ENCODE peak calls at places on chromosomes 6 and 20, in eight cellular contexts. C is neuronal stem cell, D is mesenchymal stem cell, K is endothelial cell of umbilical vein, X is K562, U is mammary epithelial cell, T is GM23248, I is H9. V is an unnamed sample.

GRCh38 chr20:32510601-32511357 is 74.4 kb downstream of the NOL4L start:
- DNase-seq in C (no peak), D (no peak), K (no peak), X (peak; percentile 83), U (peak; percentile 55), T (no peak), I (peak; percentile 31), V (no peak)

GRCh38 chr20:8997720-8998119 is 71.2 kb upstream of the PLCB4 start:
- DNase-seq in C (no peak), D (no peak), K (no peak), X (peak; percentile 33), U (no peak), T (no peak), I (no peak), V (no peak)

GRCh38 chr6:90079555-90080490 is 185.6 kb downstream of the GJA10 start:
- DNase-seq in C (no peak), D (no peak), K (no peak), X (no peak), U (no peak), T (no peak), I (no peak), V (no peak)

GRCh38 chr6:20652276-20652675 is 118.0 kb downstream of the CDKAL1 start:
- DNase-seq in C (no peak), D (no peak), K (peak; percentile 19), X (peak; percentile 44), U (no peak), T (no peak), I (no peak), V (no peak)

GRCh38 chr6:134821914-134822862 is 127.7 kb downstream of the ALDH8A1 start:
- DNase-seq in C (no peak), D (peak; percentile 40), K (no peak), X (no peak), U (no peak), T (no peak), I (no peak), V (no peak)

GRCh38 chr6:116564921-116565872 is 6.1 kb upstream of the RWDD1 start:
- DNase-seq in C (no peak), D (no peak), K (peak; percentile 17), X (no peak), U (no peak), T (peak; percentile 46), I (no peak), V (no peak)

GRCh38 chr6:99294786-99295185 is 54.7 kb downstream of the FAXC start:
- DNase-seq in C (no peak), D (no peak), K (no peak), X (no peak), U (no peak), T (no peak), I (no peak), V (no peak)

GRCh38 chr20:57319584-57319983 is 10.0 kb upstream of the SPO11 start:
- DNase-seq in C (no peak), D (no peak), K (no peak), X (no peak), U (no peak), T (no peak), I (no peak), V (no peak)

GRCh38 chr6:100803264-100803663 is 77.9 kb downstream of the ASCC3 start:
- DNase-seq in C (no peak), D (no peak), K (no peak), X (no peak), U (peak; percentile 32), T (no peak), I (no peak), V (no peak)

GRCh38 chr20:5970381-5970780 is 19.9 kb downstream of the MCM8 start:
- DNase-seq in C (no peak), D (no peak), K (no peak), X (no peak), U (no peak), T (no peak), I (no peak), V (no peak)

GRCh38 chr6:52330470-52330869 is 31.5 kb upstream of the PAQR8 start:
- DNase-seq in C (no peak), D (no peak), K (no peak), X (peak; percentile 29), U (no peak), T (no peak), I (no peak), V (no peak)

GRCh38 chr6:19805146-19805515 is 32.0 kb upstream of the ID4 start:
- DNase-seq in C (no peak), D (peak; percentile 70), K (no peak), X (no peak), U (no peak), T (peak; percentile 64), I (no peak), V (no peak)

GRCh38 chr6:28597924-28598323 is 72.2 kb downstream of the GPX5 start:
- DNase-seq in C (no peak), D (peak; percentile 32), K (no peak), X (no peak), U (no peak), T (peak; percentile 17), I (no peak), V (no peak)

GRCh38 chr6:20464041-20464440 is 62.4 kb downstream of the E2F3 start:
- DNase-seq in C (no peak), D (no peak), K (no peak), X (no peak), U (no peak), T (no peak), I (no peak), V (no peak)

GRCh38 chr20:45450097-45450818 is 19.3 kb upstream of the WFDC2 start:
- DNase-seq in C (no peak), D (peak; percentile 33), K (peak; percentile 54), X (peak; percentile 70), U (peak; percentile 27), T (peak; percentile 80), I (peak; percentile 47), V (no peak)

GRCh38 chr6:138183792-138184134 is 22.0 kb downstream of the ARFGEF3 start:
- DNase-seq in C (no peak), D (no peak), K (no peak), X (no peak), U (no peak), T (no peak), I (no peak), V (no peak)
- H2AFZ ChIP-seq in C (no peak overlapping the region), D (no peak overlapping the region), K (no peak overlapping the region), X (no peak overlapping the region), U (no peak overlapping the region), T (no peak overlapping the region), I (no peak overlapping the region), V (no peak overlapping the region)

DNA sequence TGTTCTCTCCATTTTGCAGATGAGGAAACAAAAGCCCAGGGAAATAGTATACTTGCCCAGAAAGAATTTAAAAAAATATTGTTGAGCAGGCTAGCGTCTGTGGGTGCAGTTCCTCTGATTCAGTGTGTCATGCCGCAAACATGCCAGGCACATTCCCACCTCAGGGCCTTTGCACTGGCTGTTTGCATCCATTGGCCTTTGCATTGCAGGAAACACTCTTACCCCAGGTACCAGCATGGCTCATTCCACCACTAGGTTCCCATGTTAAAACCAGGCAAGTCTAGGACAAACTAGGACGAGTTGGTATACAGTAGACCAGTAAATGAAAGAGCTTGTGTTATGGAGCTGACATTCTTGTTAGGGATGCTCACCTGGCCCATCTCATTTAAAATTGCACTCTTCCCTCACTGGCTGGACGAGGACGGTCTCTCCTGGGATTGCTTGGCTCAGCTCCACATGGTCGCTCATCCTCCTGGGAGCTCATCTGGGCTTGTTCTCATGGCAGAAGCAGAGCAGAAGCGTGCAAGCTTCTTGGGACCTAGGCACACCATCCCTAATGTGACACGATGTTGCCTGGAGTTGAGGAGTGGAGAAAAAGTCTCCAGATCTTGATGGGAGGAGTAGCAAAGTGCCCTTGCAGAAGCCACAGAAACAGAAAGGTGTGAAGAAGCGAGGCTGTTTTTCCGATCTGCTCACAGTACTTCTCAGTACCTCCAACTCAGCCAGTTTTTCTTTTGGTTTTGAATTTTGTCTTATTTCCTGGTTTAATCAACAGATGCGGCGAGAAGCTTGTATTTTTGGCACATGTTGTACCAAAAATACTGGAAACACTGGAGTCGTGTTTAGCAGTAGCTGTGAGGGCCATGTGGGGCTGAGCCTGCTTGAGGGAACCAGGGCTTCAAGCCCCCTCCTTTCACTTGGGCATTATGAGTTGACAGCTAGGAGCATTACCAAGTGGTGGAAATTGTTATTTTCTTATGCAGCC is 13.9 kb downstream of the ZNF831 start:
- DNase-seq in C (no peak), D (no peak), K (no peak), X (no peak), U (no peak), T (no peak), I (no peak), V (no peak)
- H2AFZ ChIP-seq in C (no peak overlapping the region), D (no peak overlapping the region), K (no peak overlapping the region), X (no peak overlapping the region), U (no peak overlapping the region), T (no peak overlapping the region), I (no peak overlapping the region), V (no peak overlapping the region)

DNA sequence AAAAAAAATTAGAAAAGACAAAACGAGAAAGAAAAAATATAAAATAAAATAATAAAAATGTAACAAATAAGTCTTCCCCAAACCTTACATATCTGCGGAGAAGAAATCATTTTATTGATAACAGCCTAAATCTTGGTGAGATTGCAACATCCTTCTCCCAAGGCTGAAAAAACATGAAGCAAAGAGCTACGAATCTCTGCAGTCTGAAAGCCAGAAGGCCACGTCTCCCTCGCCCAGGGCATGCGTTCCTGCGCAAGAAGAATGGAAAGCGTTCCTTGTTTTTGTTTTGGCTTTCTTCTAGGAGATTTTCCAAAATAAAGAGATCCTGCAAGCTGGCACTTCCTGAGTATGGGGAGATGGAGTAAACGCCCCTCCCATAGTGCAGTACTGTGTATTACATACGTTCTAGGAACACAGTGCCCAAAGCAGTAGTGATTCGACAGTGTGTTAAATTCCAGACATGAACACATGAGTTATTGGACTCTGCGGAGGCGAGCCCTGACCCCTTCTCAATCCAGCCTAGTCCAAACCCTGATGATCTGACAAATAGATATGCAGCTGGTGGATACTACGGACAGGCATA is 126.7 kb upstream of the RREB1 start:
- DNase-seq in C (no peak), D (no peak), K (no peak), X (no peak), U (no peak), T (no peak), I (no peak), V (no peak)
- H2AFZ ChIP-seq in C (no peak overlapping the region), D (no peak overlapping the region), K (no peak overlapping the region), X (no peak overlapping the region), U (no peak overlapping the region), T (no peak overlapping the region), I (no peak overlapping the region), V (no peak overlapping the region)

GRCh38 chr6:36334343-36334742 is 2.3 kb downstream of the BNIP5 start:
- DNase-seq in C (no peak), D (no peak), K (no peak), X (no peak), U (no peak), T (no peak), I (no peak), V (no peak)
- H2AFZ ChIP-seq in C (no peak overlapping the region), D (no peak overlapping the region), K (no peak overlapping the region), X (no peak overlapping the region), U (no peak overlapping the region), T (no peak overlapping the region), I (no peak overlapping the region), V (no peak overlapping the region)

DNA sequence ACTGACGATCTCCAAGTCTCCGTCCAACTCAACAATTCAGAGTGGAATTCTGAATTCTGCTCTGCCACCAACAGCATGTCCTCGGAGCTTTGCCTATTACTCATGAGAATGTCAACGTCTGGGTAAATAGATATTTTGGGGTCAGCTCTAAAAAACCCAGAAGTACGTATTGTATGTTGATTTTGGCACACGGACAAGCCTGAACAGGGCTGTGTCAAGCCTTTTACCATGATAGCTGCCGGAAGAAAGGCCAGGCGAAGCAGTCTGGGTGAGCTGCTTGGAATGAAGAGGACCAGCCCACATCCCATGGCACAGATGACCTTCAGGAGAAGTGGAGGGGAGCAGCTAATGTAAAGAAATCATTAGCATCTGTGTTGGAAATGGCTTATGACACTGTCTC is 88.0 kb upstream of the JAG1 start:
- DNase-seq in C (no peak), D (no peak), K (peak; percentile 76), X (no peak), U (no peak), T (no peak), I (no peak), V (no peak)
- H2AFZ ChIP-seq in C (peak overlapping the region; percentile 7), D (no peak overlapping the region), K (peak overlapping the region; percentile 14), X (no peak overlapping the region), U (peak overlapping the region; percentile 9), T (no peak overlapping the region), I (no peak overlapping the region), V (peak overlapping the region; percentile 17)

V was measured in keratinocyte.